ENCODE peak calls at places on chromosomes 2 and 18, in seven cellular contexts. N is type B pancreatic cell, Y is NCI-H2081, T is mesothelial cell of epicardium, V is testis, U is posterior cingulate gyrus, H is adipocyte. G is an unnamed sample.

GRCh38 chr2:66366619-66367018 is 68.3 kb upstream of the MEIS1 start:
- DNase-seq in U (no peak), H (no peak), V (no peak), T (no peak), N (no peak), Y (no peak), G (no peak)

GRCh38 chr2:444937-445884 is 157.3 kb upstream of the ALKAL2 start:
- DNase-seq in N (no peak), U (no peak), T (no peak), H (no peak), Y (no peak), V (no peak), G (no peak)

GRCh38 chr2:47267389-47268086 is 112.4 kb upstream of the STPG4 start:
- DNase-seq in N (no peak), V (no peak), T (no peak), H (no peak), Y (no peak), U (no peak), G (no peak)

GRCh38 chr2:4937550-4937949 is 754.6 kb upstream of the SOX11 start:
- DNase-seq in N (no peak), H (no peak), V (no peak), T (peak), Y (no peak), U (no peak), G (no peak)

GRCh38 chr2:25912851-25913695 is 34.8 kb upstream of the ASXL2 start:
- DNase-seq in H (peak), U (peak), Y (no peak), T (no peak), N (no peak), V (no peak), G (no peak)

GRCh38 chr2:19802088-19802806 is 99.5 kb downstream of the TTC32 start:
- DNase-seq in T (no peak), U (peak), H (peak), Y (no peak), V (no peak), N (no peak), G (no peak)

GRCh38 chr18:48934708-48935432 is 15.9 kb downstream of the SMAD7 start:
- DNase-seq in V (peak), T (no peak), U (no peak), Y (no peak), N (no peak), H (no peak), G (peak)

GRCh38 chr2:228039752-228040534 is 141.5 kb downstream of the SPHKAP start:
- DNase-seq in Y (peak), V (no peak), T (no peak), N (no peak), H (peak), U (no peak), G (no peak)

GRCh38 chr18:35110037-35110436 is 68.8 kb downstream of the MAPRE2 start:
- DNase-seq in N (no peak), T (no peak), Y (no peak), H (no peak), U (no peak), V (no peak), G (no peak)

GRCh38 chr2:229900012-229900411 is 21.8 kb downstream of the TRIP12 start:
- DNase-seq in H (no peak), Y (no peak), T (no peak), U (no peak), N (no peak), V (no peak), G (no peak)

GRCh38 chr2:1731512-1731962 is 12.8 kb downstream of the PXDN start:
- DNase-seq in Y (no peak), H (no peak), N (no peak), U (peak), V (no peak), T (no peak), G (no peak)

GRCh38 chr2:28028025-28028424 is 137.5 kb downstream of the BABAM2 start:
- DNase-seq in T (no peak), H (no peak), Y (no peak), V (no peak), U (no peak), N (no peak), G (no peak)

GRCh38 chr2:25227576-25227975 is 59.2 kb upstream of the POMC start:
- DNase-seq in T (no peak), H (no peak), U (no peak), N (no peak), V (no peak), Y (no peak), G (no peak)

GRCh38 chr2:235107640-235107951 is 155.8 kb downstream of the SH3BP4 start:
- DNase-seq in N (no peak), U (no peak), H (no peak), V (no peak), T (no peak), Y (no peak), G (no peak)

GRCh38 chr2:196925768-196926561 is 542 bp downstream of the PGAP1 start:
- DNase-seq in Y (peak), T (peak), N (no peak), U (peak), H (peak), V (peak), G (no peak)

GRCh38 chr2:144015655-144016245 is 504.2 kb downstream of the ZEB2 start:
- DNase-seq in T (no peak), V (no peak), H (peak), Y (no peak), N (no peak), U (no peak), G (no peak)

GRCh38 chr2:197286805-197287595 is 23.6 kb downstream of the ANKRD44 start:
- DNase-seq in V (peak), U (no peak), Y (no peak), H (peak), T (no peak), N (no peak), G (peak)

GRCh38 chr2:37367310-37367709 is 22.9 kb downstream of the QPCT start:
- DNase-seq in N (no peak), Y (no peak), V (no peak), H (no peak), U (no peak), T (no peak), G (no peak)

GRCh38 chr2:18399601-18400000 is 160.9 kb downstream of the RDH14 start:
- DNase-seq in T (no peak), N (no peak), V (no peak), H (no peak), Y (no peak), U (no peak), G (no peak)

GRCh38 chr18:6342990-6343389 is 71.7 kb downstream of the L3MBTL4 start:
- DNase-seq in N (no peak), U (no peak), T (no peak), H (no peak), Y (no peak), V (no peak), G (no peak)

GRCh38 chr2:43718530-43719124 is 42.4 kb upstream of the C1GALT1C1L start:
- DNase-seq in V (no peak), N (no peak), Y (no peak), U (no peak), H (no peak), T (no peak), G (no peak)

GRCh38 chr2:234405472-234405871 is 91.4 kb downstream of the ARL4C start:
- DNase-seq in Y (no peak), T (no peak), N (no peak), U (no peak), H (no peak), V (no peak), G (no peak)

GRCh38 chr2:113248997-113249770 is 29.5 kb downstream of the PAX8 start:
- DNase-seq in Y (peak), T (peak), V (peak), U (peak), N (no peak), H (peak), G (peak)

GRCh38 chr2:144230452-144231085 is 289.4 kb downstream of the ZEB2 start:
- DNase-seq in Y (no peak), N (no peak), H (peak), U (no peak), T (no peak), V (no peak), G (no peak)

GRCh38 chr18:49778826-49779465 is 34.4 kb downstream of the ACAA2 start:
- DNase-seq in Y (no peak), U (no peak), N (no peak), V (no peak), T (no peak), H (no peak), G (no peak)

GRCh38 chr18:58590231-58590630 is 38.7 kb downstream of the ALPK2 start:
- DNase-seq in N (no peak), V (peak), H (peak), Y (no peak), U (no peak), T (no peak), G (no peak)

GRCh38 chr2:133819906-133820305 is 251.6 kb upstream of the NCKAP5 start:
- DNase-seq in V (no peak), Y (no peak), H (no peak), U (no peak), N (no peak), T (no peak), G (no peak)

GRCh38 chr2:173217106-173217840 is 137.4 kb upstream of the CDCA7 start:
- DNase-seq in Y (no peak), V (peak), N (no peak), U (peak), T (no peak), H (no peak), G (no peak)

GRCh38 chr2:159706385-159706980 is 5.8 kb upstream of the MARCHF7 start:
- DNase-seq in H (peak), N (no peak), Y (no peak), V (no peak), U (no peak), T (no peak), G (no peak)

GRCh38 chr2:119246884-119247843 is 23.5 kb downstream of the STEAP3 start:
- DNase-seq in Y (no peak), U (peak), N (no peak), T (no peak), H (no peak), V (no peak), G (no peak)

GRCh38 chr2:191869178-191869577 is 22.3 kb upstream of the CAVIN2 start:
- DNase-seq in U (peak), Y (peak), N (no peak), H (peak), V (peak), T (no peak), G (no peak)

GRCh38 chr2:216029416-216030129 is 16.2 kb upstream of the MREG start:
- DNase-seq in V (no peak), H (peak), N (no peak), T (no peak), Y (no peak), U (no peak), G (no peak)

GRCh38 chr18:36593001-36593400 is 235.8 kb downstream of the TPGS2 start:
- DNase-seq in T (no peak), N (no peak), Y (no peak), U (no peak), V (no peak), H (peak), G (no peak)

GRCh38 chr2:226798422-226799210 is 1.0 kb downstream of the IRS1 start:
- DNase-seq in H (peak), U (peak), T (peak), Y (no peak), N (peak), V (peak), G (peak)

GRCh38 chr2:189304360-189304759 is 124.8 kb upstream of the COL5A2 start:
- DNase-seq in H (no peak), T (no peak), N (no peak), V (no peak), U (no peak), Y (no peak), G (no peak)

GRCh38 chr2:215140166-215140707 is 1.8 kb upstream of the ABCA12 start:
- DNase-seq in T (no peak), V (no peak), U (no peak), Y (no peak), H (no peak), N (no peak), G (no peak)

GRCh38 chr2:239593965-239594771 is 193.3 kb upstream of the HDAC4 start:
- DNase-seq in U (peak), Y (no peak), T (no peak), N (peak), H (no peak), V (no peak), G (peak)

GRCh38 chr2:173432049-173432754 is 77.5 kb downstream of the CDCA7 start:
- DNase-seq in U (no peak), Y (no peak), T (no peak), V (no peak), H (peak), N (no peak), G (no peak)

GRCh38 chr18:58768293-58768974 is 96.2 kb upstream of the ZNF532 start:
- DNase-seq in V (peak), N (peak), Y (peak), U (peak), H (peak), T (peak), G (peak)

G was measured in breast epithelium.